ENCODE peak calls at places on chromosome 21, in four cellular contexts. B is neural progenitor cell, G is right atrium auricular region, C is body of pancreas. E is an unnamed sample.

GRCh38 chr21:46229133-46229922 is 754 bp upstream of the LSS start:
- DNase-seq in B (no peak), G (no peak), C (no peak), E (no peak)

GRCh38 chr21:45827881-45828579 is 153.5 kb upstream of the COL6A1 start:
- DNase-seq in B (no peak), G (peak), C (no peak), E (no peak)

GRCh38 chr21:45102391-45102932 is 28.1 kb downstream of the ADARB1 start:
- DNase-seq in B (no peak), G (no peak), C (no peak), E (no peak)

GRCh38 chr21:20998886-20999285 is 677 bp downstream of the NCAM2 start:
- DNase-seq in B (no peak), G (no peak), C (no peak), E (no peak)

GRCh38 chr21:44294391-44295162 is 5.3 kb upstream of the PFKL start:
- DNase-seq in B (no peak), G (peak), C (no peak), E (no peak)

GRCh38 chr21:26097475-26097874 is 73.1 kb downstream of the APP start:
- DNase-seq in B (no peak), G (no peak), C (no peak), E (no peak)

GRCh38 chr21:27250386-27250785 is 283.5 kb upstream of the ADAMTS5 start:
- DNase-seq in B (no peak), G (no peak), C (no peak), E (no peak)

GRCh38 chr21:45308211-45309068 is 20.7 kb upstream of the POFUT2 start:
- DNase-seq in B (no peak), G (no peak), C (peak), E (no peak)

GRCh38 chr21:46153259-46154154 is 1.9 kb downstream of the FTCD start:
- DNase-seq in B (peak), G (peak), C (peak), E (peak)

GRCh38 chr21:45004481-45005263 is 64.8 kb downstream of the SLX9 start:
- DNase-seq in B (no peak), G (no peak), C (no peak), E (no peak)

GRCh38 chr21:28229811-28230210 is 762.9 kb downstream of the LTN1 start:
- DNase-seq in B (no peak), G (no peak), C (no peak), E (no peak)

GRCh38 chr21:46334351-46335140 is 10.6 kb downstream of the PCNT start:
- DNase-seq in B (no peak), G (no peak), C (no peak), E (no peak)

GRCh38 chr21:27759091-27759659 is 792.3 kb upstream of the ADAMTS5 start:
- DNase-seq in B (peak), G (no peak), C (peak), E (no peak)

GRCh38 chr21:14545906-14546480 is at the start of gene SAMSN1:
- DNase-seq in B (no peak), G (no peak), C (no peak), E (no peak)
- H3K4me3 ChIP-seq in B (no peak), G (no peak), C (no peak), E (peak)

DNA sequence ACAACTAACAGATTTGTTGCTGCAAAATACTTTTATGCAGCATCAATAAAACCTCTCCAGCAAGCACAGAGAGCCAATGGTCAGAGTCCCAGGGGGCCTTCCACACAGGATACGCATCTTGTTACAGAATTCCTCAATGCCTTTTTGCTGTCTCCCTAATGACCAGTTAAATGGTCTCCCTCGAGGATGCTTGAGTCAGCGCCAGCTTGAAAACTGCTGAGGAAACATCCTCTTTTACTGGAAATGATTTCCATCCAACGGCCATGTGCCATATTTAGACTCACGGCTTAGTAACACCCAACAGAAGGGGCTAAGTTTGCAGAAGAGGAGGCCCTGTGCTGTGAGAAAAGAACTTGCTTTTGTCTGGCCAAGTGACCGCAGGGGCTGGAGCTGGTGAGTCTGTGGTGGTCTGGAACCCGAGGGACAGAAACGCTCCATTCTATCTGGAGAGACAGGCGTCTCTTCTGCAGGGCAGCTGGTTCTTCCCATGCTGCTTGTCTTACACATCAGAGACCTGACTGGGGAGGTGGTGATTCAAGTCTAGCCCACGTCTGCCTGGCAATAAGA is 496.4 kb downstream of the SETD4 start:
- DNase-seq in B (no peak), G (peak), C (peak), E (no peak)
- H3K4me3 ChIP-seq in B (no peak), G (no peak), C (no peak), E (peak)

GRCh38 chr21:16280731-16281130 is 550.9 kb downstream of the USP25 start:
- DNase-seq in B (no peak), G (no peak), C (no peak), E (no peak)
- H3K4me3 ChIP-seq in B (no peak), G (no peak), C (no peak), E (peak)

GRCh38 chr21:29947119-29947518 is 7.3 kb upstream of the GRIK1 start:
- DNase-seq in B (peak), G (no peak), C (no peak), E (no peak)

GRCh38 chr21:29953072-29953471 is 13.3 kb upstream of the GRIK1 start:
- DNase-seq in B (no peak), G (no peak), C (no peak), E (no peak)

GRCh38 chr21:29953690-29954089 is 13.9 kb upstream of the GRIK1 start:
- DNase-seq in B (no peak), G (no peak), C (no peak), E (no peak)

GRCh38 chr21:29949991-29950390 is 10.2 kb upstream of the GRIK1 start:
- DNase-seq in B (no peak), G (no peak), C (no peak), E (no peak)
- H3K4me3 ChIP-seq in B (no peak), G (no peak), C (no peak), E (no peak)

GRCh38 chr21:42781150-42781980 is 98.0 kb downstream of the WDR4 start:
- DNase-seq in B (peak), G (no peak), C (peak), E (no peak)
- H3K4me3 ChIP-seq in B (peak), G (no peak), C (no peak), E (peak)

GRCh38 chr21:42746593-42747266 is 93.3 kb downstream of the PDE9A start:
- DNase-seq in B (no peak), G (peak), C (no peak), E (no peak)

GRCh38 chr21:42746240-42746592 is 92.8 kb downstream of the PDE9A start:
- DNase-seq in B (no peak), G (no peak), C (no peak), E (no peak)

GRCh38 chr21:42748620-42749176 is 95.3 kb downstream of the PDE9A start:
- DNase-seq in B (no peak), G (no peak), C (no peak), E (no peak)

GRCh38 chr21:42747746-42748351 is 94.4 kb downstream of the PDE9A start:
- DNase-seq in B (peak), G (no peak), C (no peak), E (no peak)

DNA sequence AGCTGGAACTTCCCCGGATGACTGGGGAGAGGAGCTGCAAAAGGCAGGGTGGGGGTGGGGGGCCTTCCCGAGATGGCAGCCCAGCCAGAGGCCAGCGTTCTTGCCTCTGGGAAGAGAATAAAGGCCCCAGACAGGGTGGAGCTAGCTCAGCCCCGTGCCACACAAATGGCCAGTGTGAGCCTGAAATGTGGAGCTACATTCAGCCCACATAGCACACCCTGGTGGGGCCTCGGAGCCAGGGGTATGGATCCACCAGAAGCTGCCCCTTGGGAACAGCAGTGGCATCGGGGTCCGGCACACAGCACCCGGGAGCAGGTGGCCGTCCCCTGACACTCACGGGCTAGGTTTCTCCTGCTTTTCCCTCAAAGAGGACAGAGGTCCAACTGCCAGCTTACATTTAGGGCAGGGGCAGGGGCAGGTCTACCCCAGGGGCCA is 93.9 kb downstream of the PDE9A start:
- DNase-seq in B (peak), G (no peak), C (no peak), E (no peak)
- H3K4me3 ChIP-seq in B (no peak), G (no peak), C (no peak), E (no peak)

GRCh38 chr21:38768385-38769071 is 37.2 kb upstream of the ETS2 start:
- DNase-seq in B (no peak), G (no peak), C (no peak), E (no peak)
- H3K4me3 ChIP-seq in B (no peak), G (no peak), C (no peak), E (no peak)

DNA sequence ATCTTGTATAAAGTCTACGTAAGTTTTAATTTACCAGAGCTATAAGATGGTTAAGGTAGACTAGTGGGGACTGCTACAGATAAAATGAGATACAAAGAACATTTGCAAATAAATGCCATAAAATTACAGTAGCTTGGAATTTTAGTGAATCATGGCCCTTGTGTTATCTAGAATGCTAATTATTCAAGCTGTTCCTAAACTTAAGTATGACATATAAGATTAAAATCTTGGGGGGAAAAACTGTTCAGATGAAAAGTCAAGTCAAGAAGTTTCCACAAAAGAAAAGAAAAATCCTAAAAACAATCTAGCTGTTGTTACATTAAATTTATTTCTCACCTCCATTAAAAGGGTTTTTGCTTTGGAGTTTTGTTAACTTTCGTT is 51.7 kb downstream of the SIM2 start:
- DNase-seq in B (no peak), G (no peak), C (no peak), E (no peak)
- H3K4me3 ChIP-seq in B (peak), G (no peak), C (no peak), E (no peak)

GRCh38 chr21:31557956-31558838 is 101.3 kb upstream of the SOD1 start:
- DNase-seq in B (peak), G (no peak), C (peak), E (no peak)
- H3K4me3 ChIP-seq in B (peak), G (peak), C (peak), E (peak)

DNA sequence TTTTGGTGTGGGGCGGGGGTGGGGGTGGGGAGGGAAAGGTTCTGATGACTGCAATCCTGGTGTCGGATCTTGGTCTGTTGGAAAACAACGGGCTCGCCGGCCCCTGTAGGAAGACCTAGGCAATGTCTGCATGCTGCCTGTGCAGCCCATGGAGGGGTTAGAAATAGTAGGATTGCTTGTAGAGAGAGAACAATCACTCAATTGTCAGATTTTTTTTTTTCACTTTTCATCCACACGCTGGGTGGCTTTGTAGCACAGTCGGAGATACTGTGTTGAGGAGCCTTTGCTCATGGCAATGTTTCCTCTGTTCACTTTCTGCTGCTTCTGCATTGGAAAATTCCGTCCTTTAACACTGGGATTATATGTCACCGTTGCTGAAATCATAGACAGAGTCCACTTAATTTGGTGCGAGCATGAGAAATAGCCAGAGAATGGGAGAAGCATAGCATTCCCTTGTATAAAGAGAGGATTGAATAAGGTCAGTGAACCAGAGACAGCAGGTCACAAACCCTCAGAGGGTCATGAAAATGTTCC is 107.5 kb downstream of the MRPS6 start:
- DNase-seq in B (peak), G (no peak), C (no peak), E (no peak)
- H3K4me3 ChIP-seq in B (peak), G (no peak), C (no peak), E (peak)